ENCODE peak calls at places on chromosome 12, in seven cellular contexts. One of them, this sample, is unnamed.
A peak's percentile ranks its signal among the peaks of the same experiment; 100 is the strongest.

GRCh38 chr12:26125451-26126339 is 858 bp upstream of the BHLHE41 start:
- DNase-seq in PC-9: peak; percentile 88
- DNase-seq in HFF-Myc: no peak
- DNase-seq in stromal cell of bone marrow: no peak
- DNase-seq in stimulated activated naive CD8-positive, alpha-beta T cell treated with anti-CD3 and anti-CD28 coated beads, Interleukin-15, Interleukin-2, amounts not matched to agents 100 U/mL and 50 U/mL, for 24 hours: peak; percentile 61
- DNase-seq in renal cortical epithelial cell: peak; percentile 83
- DNase-seq in lung: peak; percentile 78
- DNase-seq in this sample: peak; percentile 27

GRCh38 chr12:101745481-101745880 is 6.2 kb upstream of the SYCP3 start:
- DNase-seq in stromal cell of bone marrow: no peak
- DNase-seq in PC-9: no peak
- DNase-seq in stimulated activated naive CD8-positive, alpha-beta T cell treated with anti-CD3 and anti-CD28 coated beads, Interleukin-15, Interleukin-2, amounts not matched to agents 100 U/mL and 50 U/mL, for 24 hours: no peak
- DNase-seq in renal cortical epithelial cell: no peak
- DNase-seq in HFF-Myc: no peak
- DNase-seq in lung: no peak
- DNase-seq in this sample: no peak

GRCh38 chr12:105018761-105019160 is 32.6 kb downstream of the NOPCHAP1 start:
- DNase-seq in renal cortical epithelial cell: no peak
- DNase-seq in stromal cell of bone marrow: no peak
- DNase-seq in lung: no peak
- DNase-seq in HFF-Myc: no peak
- DNase-seq in PC-9: no peak
- DNase-seq in stimulated activated naive CD8-positive, alpha-beta T cell treated with anti-CD3 and anti-CD28 coated beads, Interleukin-15, Interleukin-2, amounts not matched to agents 100 U/mL and 50 U/mL, for 24 hours: no peak
- DNase-seq in this sample: no peak

GRCh38 chr12:86597431-86597830 is 341.2 kb upstream of the MGAT4C start:
- DNase-seq in PC-9: no peak
- DNase-seq in HFF-Myc: no peak
- DNase-seq in stromal cell of bone marrow: no peak
- DNase-seq in lung: no peak
- DNase-seq in renal cortical epithelial cell: no peak
- DNase-seq in stimulated activated naive CD8-positive, alpha-beta T cell treated with anti-CD3 and anti-CD28 coated beads, Interleukin-15, Interleukin-2, amounts not matched to agents 100 U/mL and 50 U/mL, for 24 hours: no peak
- DNase-seq in this sample: no peak

GRCh38 chr12:110972870-110973269 is 52.5 kb upstream of the MYL2 start:
- DNase-seq in stromal cell of bone marrow: no peak
- DNase-seq in HFF-Myc: no peak
- DNase-seq in stimulated activated naive CD8-positive, alpha-beta T cell treated with anti-CD3 and anti-CD28 coated beads, Interleukin-15, Interleukin-2, amounts not matched to agents 100 U/mL and 50 U/mL, for 24 hours: no peak
- DNase-seq in renal cortical epithelial cell: no peak
- DNase-seq in PC-9: no peak
- DNase-seq in lung: no peak
- DNase-seq in this sample: no peak

GRCh38 chr12:105204916-105205315 is 31.1 kb downstream of the APPL2 start:
- DNase-seq in PC-9: no peak
- DNase-seq in renal cortical epithelial cell: peak; percentile 52
- DNase-seq in lung: no peak
- DNase-seq in stromal cell of bone marrow: peak; percentile 94
- DNase-seq in HFF-Myc: no peak
- DNase-seq in stimulated activated naive CD8-positive, alpha-beta T cell treated with anti-CD3 and anti-CD28 coated beads, Interleukin-15, Interleukin-2, amounts not matched to agents 100 U/mL and 50 U/mL, for 24 hours: peak; percentile 40
- DNase-seq in this sample: no peak

GRCh38 chr12:119742700-119743099 is 74.8 kb downstream of the PRKAB1 start:
- DNase-seq in HFF-Myc: no peak
- DNase-seq in stimulated activated naive CD8-positive, alpha-beta T cell treated with anti-CD3 and anti-CD28 coated beads, Interleukin-15, Interleukin-2, amounts not matched to agents 100 U/mL and 50 U/mL, for 24 hours: no peak
- DNase-seq in PC-9: no peak
- DNase-seq in lung: no peak
- DNase-seq in stromal cell of bone marrow: no peak
- DNase-seq in renal cortical epithelial cell: no peak
- DNase-seq in this sample: no peak

GRCh38 chr12:121518656-121519055 is 62.2 kb downstream of the KDM2B start:
- DNase-seq in stromal cell of bone marrow: no peak
- DNase-seq in lung: no peak
- DNase-seq in renal cortical epithelial cell: no peak
- DNase-seq in stimulated activated naive CD8-positive, alpha-beta T cell treated with anti-CD3 and anti-CD28 coated beads, Interleukin-15, Interleukin-2, amounts not matched to agents 100 U/mL and 50 U/mL, for 24 hours: no peak
- DNase-seq in HFF-Myc: no peak
- DNase-seq in PC-9: no peak
- DNase-seq in this sample: no peak

GRCh38 chr12:94078138-94078723 is 70.1 kb upstream of the PLXNC1 start:
- DNase-seq in stromal cell of bone marrow: no peak
- DNase-seq in lung: no peak
- DNase-seq in renal cortical epithelial cell: no peak
- DNase-seq in stimulated activated naive CD8-positive, alpha-beta T cell treated with anti-CD3 and anti-CD28 coated beads, Interleukin-15, Interleukin-2, amounts not matched to agents 100 U/mL and 50 U/mL, for 24 hours: no peak
- DNase-seq in PC-9: no peak
- DNase-seq in HFF-Myc: no peak
- DNase-seq in this sample: no peak

GRCh38 chr12:105417732-105418131 is 87.2 kb downstream of the C12orf75 start:
- DNase-seq in lung: no peak
- DNase-seq in PC-9: no peak
- DNase-seq in renal cortical epithelial cell: no peak
- DNase-seq in HFF-Myc: no peak
- DNase-seq in stimulated activated naive CD8-positive, alpha-beta T cell treated with anti-CD3 and anti-CD28 coated beads, Interleukin-15, Interleukin-2, amounts not matched to agents 100 U/mL and 50 U/mL, for 24 hours: no peak
- DNase-seq in stromal cell of bone marrow: no peak
- DNase-seq in this sample: no peak

GRCh38 chr12:75814856-75815754 is 216.5 kb downstream of the PHLDA1 start:
- DNase-seq in HFF-Myc: peak; percentile 98
- DNase-seq in renal cortical epithelial cell: peak; percentile 97
- DNase-seq in stimulated activated naive CD8-positive, alpha-beta T cell treated with anti-CD3 and anti-CD28 coated beads, Interleukin-15, Interleukin-2, amounts not matched to agents 100 U/mL and 50 U/mL, for 24 hours: no peak
- DNase-seq in lung: no peak
- DNase-seq in stromal cell of bone marrow: peak; percentile 94
- DNase-seq in PC-9: peak; percentile 53
- DNase-seq in this sample: peak; percentile 42

GRCh38 chr12:92784795-92785562 is 82.2 kb downstream of the PLEKHG7 start:
- DNase-seq in PC-9: peak; percentile 74
- DNase-seq in stromal cell of bone marrow: no peak
- DNase-seq in renal cortical epithelial cell: peak; percentile 82
- DNase-seq in HFF-Myc: peak; percentile 80
- DNase-seq in lung: no peak
- DNase-seq in stimulated activated naive CD8-positive, alpha-beta T cell treated with anti-CD3 and anti-CD28 coated beads, Interleukin-15, Interleukin-2, amounts not matched to agents 100 U/mL and 50 U/mL, for 24 hours: no peak
- DNase-seq in this sample: peak; percentile 73

GRCh38 chr12:124700810-124701594 is 133.6 kb upstream of the NCOR2 start:
- DNase-seq in PC-9: no peak
- DNase-seq in lung: peak; percentile 82
- DNase-seq in renal cortical epithelial cell: peak; percentile 63
- DNase-seq in HFF-Myc: no peak
- DNase-seq in stromal cell of bone marrow: no peak
- DNase-seq in stimulated activated naive CD8-positive, alpha-beta T cell treated with anti-CD3 and anti-CD28 coated beads, Interleukin-15, Interleukin-2, amounts not matched to agents 100 U/mL and 50 U/mL, for 24 hours: no peak
- DNase-seq in this sample: no peak

GRCh38 chr12:54701940-54702592 is 53.9 kb upstream of the DCD start:
- DNase-seq in lung: no peak
- DNase-seq in stromal cell of bone marrow: peak; percentile 20
- DNase-seq in stimulated activated naive CD8-positive, alpha-beta T cell treated with anti-CD3 and anti-CD28 coated beads, Interleukin-15, Interleukin-2, amounts not matched to agents 100 U/mL and 50 U/mL, for 24 hours: no peak
- DNase-seq in HFF-Myc: no peak
- DNase-seq in renal cortical epithelial cell: peak; percentile 65
- DNase-seq in PC-9: no peak
- DNase-seq in this sample: peak; percentile 52

GRCh38 chr12:25328082-25328712 is 77.5 kb upstream of the KRAS start:
- DNase-seq in stromal cell of bone marrow: no peak
- DNase-seq in stimulated activated naive CD8-positive, alpha-beta T cell treated with anti-CD3 and anti-CD28 coated beads, Interleukin-15, Interleukin-2, amounts not matched to agents 100 U/mL and 50 U/mL, for 24 hours: no peak
- DNase-seq in lung: no peak
- DNase-seq in PC-9: no peak
- DNase-seq in HFF-Myc: no peak
- DNase-seq in renal cortical epithelial cell: peak; percentile 93
- DNase-seq in this sample: no peak

GRCh38 chr12:47066278-47067048 is 13.0 kb upstream of the PCED1B start:
- DNase-seq in PC-9: no peak
- DNase-seq in lung: no peak
- DNase-seq in stimulated activated naive CD8-positive, alpha-beta T cell treated with anti-CD3 and anti-CD28 coated beads, Interleukin-15, Interleukin-2, amounts not matched to agents 100 U/mL and 50 U/mL, for 24 hours: no peak
- DNase-seq in stromal cell of bone marrow: peak; percentile 39
- DNase-seq in HFF-Myc: no peak
- DNase-seq in renal cortical epithelial cell: no peak
- DNase-seq in this sample: no peak

GRCh38 chr12:91618281-91618680 is 435.7 kb upstream of the DCN start:
- DNase-seq in PC-9: peak; percentile 71
- DNase-seq in stromal cell of bone marrow: no peak
- DNase-seq in renal cortical epithelial cell: peak; percentile 24
- DNase-seq in HFF-Myc: no peak
- DNase-seq in stimulated activated naive CD8-positive, alpha-beta T cell treated with anti-CD3 and anti-CD28 coated beads, Interleukin-15, Interleukin-2, amounts not matched to agents 100 U/mL and 50 U/mL, for 24 hours: no peak
- DNase-seq in lung: no peak
- DNase-seq in this sample: no peak

GRCh38 chr12:8829128-8829524 is 6.7 kb downstream of the A2ML1 start:
- DNase-seq in stromal cell of bone marrow: no peak
- DNase-seq in stimulated activated naive CD8-positive, alpha-beta T cell treated with anti-CD3 and anti-CD28 coated beads, Interleukin-15, Interleukin-2, amounts not matched to agents 100 U/mL and 50 U/mL, for 24 hours: no peak
- DNase-seq in renal cortical epithelial cell: no peak
- DNase-seq in lung: no peak
- DNase-seq in PC-9: no peak
- DNase-seq in HFF-Myc: no peak
- DNase-seq in this sample: no peak

GRCh38 chr12:100267603-100268281 is 765 bp downstream of the SCYL2 start:
- DNase-seq in renal cortical epithelial cell: peak; percentile 30
- DNase-seq in HFF-Myc: no peak
- DNase-seq in stimulated activated naive CD8-positive, alpha-beta T cell treated with anti-CD3 and anti-CD28 coated beads, Interleukin-15, Interleukin-2, amounts not matched to agents 100 U/mL and 50 U/mL, for 24 hours: peak; percentile 32
- DNase-seq in PC-9: no peak
- DNase-seq in lung: peak; percentile 35
- DNase-seq in stromal cell of bone marrow: peak; percentile 10
- DNase-seq in this sample: no peak

GRCh38 chr12:46664771-46665287 is 161.0 kb downstream of the SLC38A4 start:
- DNase-seq in lung: no peak
- DNase-seq in PC-9: peak; percentile 89
- DNase-seq in stimulated activated naive CD8-positive, alpha-beta T cell treated with anti-CD3 and anti-CD28 coated beads, Interleukin-15, Interleukin-2, amounts not matched to agents 100 U/mL and 50 U/mL, for 24 hours: no peak
- DNase-seq in renal cortical epithelial cell: peak; percentile 95
- DNase-seq in HFF-Myc: peak; percentile 81
- DNase-seq in stromal cell of bone marrow: peak; percentile 85
- DNase-seq in this sample: no peak

GRCh38 chr12:54075974-54076373 is 22.3 kb downstream of the HOXC4 start:
- DNase-seq in renal cortical epithelial cell: no peak
- DNase-seq in HFF-Myc: no peak
- DNase-seq in stromal cell of bone marrow: no peak
- DNase-seq in PC-9: no peak
- DNase-seq in lung: no peak
- DNase-seq in stimulated activated naive CD8-positive, alpha-beta T cell treated with anti-CD3 and anti-CD28 coated beads, Interleukin-15, Interleukin-2, amounts not matched to agents 100 U/mL and 50 U/mL, for 24 hours: no peak
- DNase-seq in this sample: no peak

GRCh38 chr12:8709124-8709830 is 11.5 kb downstream of the RIMKLB start:
- DNase-seq in HFF-Myc: no peak
- DNase-seq in lung: no peak
- DNase-seq in stimulated activated naive CD8-positive, alpha-beta T cell treated with anti-CD3 and anti-CD28 coated beads, Interleukin-15, Interleukin-2, amounts not matched to agents 100 U/mL and 50 U/mL, for 24 hours: no peak
- DNase-seq in renal cortical epithelial cell: no peak
- DNase-seq in PC-9: no peak
- DNase-seq in stromal cell of bone marrow: peak; percentile 30
- DNase-seq in this sample: no peak

GRCh38 chr12:74317078-74317581 is 220.5 kb upstream of the ATXN7L3B start:
- DNase-seq in stromal cell of bone marrow: no peak
- DNase-seq in PC-9: no peak
- DNase-seq in stimulated activated naive CD8-positive, alpha-beta T cell treated with anti-CD3 and anti-CD28 coated beads, Interleukin-15, Interleukin-2, amounts not matched to agents 100 U/mL and 50 U/mL, for 24 hours: no peak
- DNase-seq in renal cortical epithelial cell: peak; percentile 47
- DNase-seq in lung: no peak
- DNase-seq in HFF-Myc: no peak
- DNase-seq in this sample: no peak

GRCh38 chr12:78470354-78471195 is 394.0 kb upstream of the SYT1 start:
- DNase-seq in HFF-Myc: peak; percentile 14
- DNase-seq in renal cortical epithelial cell: peak; percentile 58
- DNase-seq in PC-9: no peak
- DNase-seq in stromal cell of bone marrow: peak; percentile 21
- DNase-seq in lung: no peak
- DNase-seq in stimulated activated naive CD8-positive, alpha-beta T cell treated with anti-CD3 and anti-CD28 coated beads, Interleukin-15, Interleukin-2, amounts not matched to agents 100 U/mL and 50 U/mL, for 24 hours: no peak
- DNase-seq in this sample: no peak

GRCh38 chr12:76144253-76144564 is 59.7 kb upstream of the NAP1L1 start:
- DNase-seq in lung: no peak
- DNase-seq in stromal cell of bone marrow: no peak
- DNase-seq in HFF-Myc: no peak
- DNase-seq in renal cortical epithelial cell: no peak
- DNase-seq in PC-9: no peak
- DNase-seq in stimulated activated naive CD8-positive, alpha-beta T cell treated with anti-CD3 and anti-CD28 coated beads, Interleukin-15, Interleukin-2, amounts not matched to agents 100 U/mL and 50 U/mL, for 24 hours: peak; percentile 14
- DNase-seq in this sample: peak; percentile 25

GRCh38 chr12:19402743-19403400 is 36.4 kb upstream of the AEBP2 start:
- DNase-seq in renal cortical epithelial cell: peak; percentile 60
- DNase-seq in PC-9: peak; percentile 43
- DNase-seq in stromal cell of bone marrow: no peak
- DNase-seq in stimulated activated naive CD8-positive, alpha-beta T cell treated with anti-CD3 and anti-CD28 coated beads, Interleukin-15, Interleukin-2, amounts not matched to agents 100 U/mL and 50 U/mL, for 24 hours: no peak
- DNase-seq in lung: peak; percentile 39
- DNase-seq in HFF-Myc: no peak
- DNase-seq in this sample: no peak

GRCh38 chr12:54222609-54223008 is 33.8 kb upstream of the SMUG1 start:
- DNase-seq in HFF-Myc: peak; percentile 75
- DNase-seq in PC-9: peak; percentile 66
- DNase-seq in stromal cell of bone marrow: peak; percentile 90
- DNase-seq in renal cortical epithelial cell: peak; percentile 85
- DNase-seq in stimulated activated naive CD8-positive, alpha-beta T cell treated with anti-CD3 and anti-CD28 coated beads, Interleukin-15, Interleukin-2, amounts not matched to agents 100 U/mL and 50 U/mL, for 24 hours: no peak
- DNase-seq in lung: no peak
- DNase-seq in this sample: no peak

GRCh38 chr12:4031703-4032291 is 158.6 kb upstream of the PARP11 start:
- DNase-seq in HFF-Myc: no peak
- DNase-seq in renal cortical epithelial cell: peak; percentile 33
- DNase-seq in lung: peak; percentile 38
- DNase-seq in stromal cell of bone marrow: peak; percentile 39
- DNase-seq in PC-9: no peak
- DNase-seq in stimulated activated naive CD8-positive, alpha-beta T cell treated with anti-CD3 and anti-CD28 coated beads, Interleukin-15, Interleukin-2, amounts not matched to agents 100 U/mL and 50 U/mL, for 24 hours: no peak
- DNase-seq in this sample: no peak

GRCh38 chr12:25034676-25035075 is 85.8 kb upstream of the BCAT1 start:
- DNase-seq in renal cortical epithelial cell: no peak
- DNase-seq in HFF-Myc: no peak
- DNase-seq in PC-9: no peak
- DNase-seq in stromal cell of bone marrow: no peak
- DNase-seq in lung: no peak
- DNase-seq in stimulated activated naive CD8-positive, alpha-beta T cell treated with anti-CD3 and anti-CD28 coated beads, Interleukin-15, Interleukin-2, amounts not matched to agents 100 U/mL and 50 U/mL, for 24 hours: no peak
- DNase-seq in this sample: no peak

GRCh38 chr12:13431041-13431440 is 234.5 kb downstream of the EMP1 start:
- DNase-seq in renal cortical epithelial cell: no peak
- DNase-seq in PC-9: no peak
- DNase-seq in HFF-Myc: no peak
- DNase-seq in lung: no peak
- DNase-seq in stimulated activated naive CD8-positive, alpha-beta T cell treated with anti-CD3 and anti-CD28 coated beads, Interleukin-15, Interleukin-2, amounts not matched to agents 100 U/mL and 50 U/mL, for 24 hours: no peak
- DNase-seq in stromal cell of bone marrow: no peak
- DNase-seq in this sample: no peak

GRCh38 chr12:43976027-43976426 is 140.1 kb downstream of the TMEM117 start:
- DNase-seq in renal cortical epithelial cell: peak; percentile 57
- DNase-seq in lung: no peak
- DNase-seq in PC-9: no peak
- DNase-seq in HFF-Myc: no peak
- DNase-seq in stimulated activated naive CD8-positive, alpha-beta T cell treated with anti-CD3 and anti-CD28 coated beads, Interleukin-15, Interleukin-2, amounts not matched to agents 100 U/mL and 50 U/mL, for 24 hours: no peak
- DNase-seq in stromal cell of bone marrow: no peak
- DNase-seq in this sample: no peak

GRCh38 chr12:41339784-41340183 is 151.7 kb downstream of the PDZRN4 start:
- DNase-seq in stimulated activated naive CD8-positive, alpha-beta T cell treated with anti-CD3 and anti-CD28 coated beads, Interleukin-15, Interleukin-2, amounts not matched to agents 100 U/mL and 50 U/mL, for 24 hours: no peak
- DNase-seq in renal cortical epithelial cell: no peak
- DNase-seq in HFF-Myc: no peak
- DNase-seq in stromal cell of bone marrow: no peak
- DNase-seq in lung: no peak
- DNase-seq in PC-9: no peak
- DNase-seq in this sample: no peak

GRCh38 chr12:2319747-2320146 is 267.0 kb downstream of the CACNA1C start:
- DNase-seq in renal cortical epithelial cell: no peak
- DNase-seq in stromal cell of bone marrow: no peak
- DNase-seq in HFF-Myc: no peak
- DNase-seq in stimulated activated naive CD8-positive, alpha-beta T cell treated with anti-CD3 and anti-CD28 coated beads, Interleukin-15, Interleukin-2, amounts not matched to agents 100 U/mL and 50 U/mL, for 24 hours: no peak
- DNase-seq in lung: no peak
- DNase-seq in PC-9: no peak
- DNase-seq in this sample: no peak